ENCODE peak calls at places on chromosome X, in four cellular contexts. One of them, this sample, is unnamed. For H3K4me1, the result is how much of the 10 kb centered on the place peaks cover.

GRCh38 chrX:103607385-103608304 is at the start of gene TCEAL3:
- DNase-seq in lung: peak
- DNase-seq in Panc1: no peak
- DNase-seq in lower lobe of right lung: peak
- DNase-seq in this sample: peak

GRCh38 chrX:103211012-103211715 is 3.7 kb upstream of the BEX4 start:
- DNase-seq in lung: no peak
- DNase-seq in Panc1: peak
- DNase-seq in lower lobe of right lung: no peak
- DNase-seq in this sample: peak

GRCh38 chrX:1466232-1466661 is 13.5 kb upstream of the ASMTL start:
- DNase-seq in lung: peak
- DNase-seq in Panc1: no peak
- DNase-seq in lower lobe of right lung: peak
- DNase-seq in this sample: no peak

GRCh38 chrX:103628386-103629290 is at the start of gene TCEAL1:
- DNase-seq in lung: peak
- DNase-seq in Panc1: no peak
- DNase-seq in lower lobe of right lung: peak
- DNase-seq in this sample: peak

GRCh38 chrX:74537011-74537390 is 77.4 kb downstream of the RLIM start:
- DNase-seq in lung: no peak
- DNase-seq in Panc1: no peak
- DNase-seq in lower lobe of right lung: no peak
- DNase-seq in this sample: peak

GRCh38 chrX:35590210-35590609 is 207.9 kb upstream of the MAGEB16 start:
- DNase-seq in lung: no peak
- DNase-seq in Panc1: no peak
- DNase-seq in lower lobe of right lung: no peak
- DNase-seq in this sample: no peak

GRCh38 chrX:10882484-10882883 is 228.6 kb upstream of the HCCS start:
- DNase-seq in lung: no peak
- DNase-seq in Panc1: no peak
- DNase-seq in lower lobe of right lung: no peak
- DNase-seq in this sample: no peak

GRCh38 chrX:137915466-137915865 is 349.5 kb downstream of the ZIC3 start:
- DNase-seq in lung: no peak
- DNase-seq in Panc1: no peak
- DNase-seq in lower lobe of right lung: no peak
- DNase-seq in this sample: no peak

GRCh38 chrX:39470588-39471155 is 627.1 kb downstream of the BCOR start:
- DNase-seq in lung: no peak
- DNase-seq in Panc1: no peak
- DNase-seq in lower lobe of right lung: no peak
- DNase-seq in this sample: peak

DNA sequence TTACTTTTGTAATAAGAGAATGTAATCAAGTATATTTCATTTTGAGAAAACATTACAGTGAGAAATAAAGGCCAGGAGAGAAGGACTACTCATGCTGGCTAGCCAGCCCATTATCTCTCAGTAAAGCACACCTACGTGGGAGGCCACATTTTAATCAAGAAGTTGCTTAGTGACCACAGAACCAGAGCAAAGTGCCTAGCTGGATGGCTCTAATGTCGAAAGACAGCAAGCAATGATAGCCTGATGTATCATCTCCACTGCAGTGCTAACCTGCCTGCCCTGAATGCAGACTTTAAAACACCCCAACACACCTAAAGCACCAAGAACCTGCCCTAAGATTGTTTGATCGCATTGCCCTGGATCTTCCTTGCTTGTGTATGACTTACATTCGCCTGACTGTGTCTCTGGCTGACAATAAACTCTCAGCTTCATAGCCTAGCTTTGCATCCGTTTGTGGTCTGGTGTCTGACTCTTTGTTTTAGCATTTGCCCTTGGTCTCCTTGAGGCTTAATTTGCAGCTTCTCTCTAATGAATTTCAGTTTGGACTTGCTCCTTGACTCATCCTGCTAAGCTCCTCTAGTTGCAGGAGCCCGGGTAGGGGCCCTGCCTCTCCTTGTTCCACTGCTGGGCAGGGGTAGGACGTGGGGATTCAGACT is 31.4 kb upstream of the SOWAHD start:
- DNase-seq in lung: no peak
- DNase-seq in Panc1: no peak
- DNase-seq in lower lobe of right lung: no peak
- DNase-seq in this sample: no peak
- H3K4me1 ChIP-seq in lung: under half
- H3K4me1 ChIP-seq in Panc1: under half
- H3K4me1 ChIP-seq in lower lobe of right lung: under half
- H3K4me1 ChIP-seq in this sample: under half

DNA sequence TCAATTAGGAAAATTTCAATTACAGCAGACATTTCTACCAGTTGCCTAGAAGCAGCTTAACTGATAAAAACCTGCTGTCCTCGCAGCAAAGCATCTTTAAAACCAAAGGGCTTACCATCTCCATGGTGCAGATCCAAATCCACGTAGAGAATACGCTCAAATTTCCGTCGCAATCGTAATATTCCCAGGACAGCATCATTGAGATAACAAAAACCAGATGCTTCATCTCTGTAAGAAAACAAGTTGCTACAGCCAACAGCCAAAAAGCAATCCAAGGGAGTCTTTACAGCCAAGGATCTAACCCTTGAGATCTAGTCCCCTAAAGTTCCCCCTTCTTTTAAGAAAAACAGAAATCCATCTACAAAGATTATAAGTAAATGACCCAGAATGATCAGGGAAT is 77.6 kb downstream of the HDAC8 start:
- DNase-seq in lung: no peak
- DNase-seq in Panc1: no peak
- DNase-seq in lower lobe of right lung: no peak
- DNase-seq in this sample: no peak
- TF ChIP-seq CTCF in lung: no peak
- TF ChIP-seq CTCF in Panc1: no peak
- TF ChIP-seq CTCF in lower lobe of right lung: no peak
- TF ChIP-seq CTCF in this sample: no peak

GRCh38 chrX:153495903-153496629 is 1.3 kb downstream of the BGN start:
- DNase-seq in lung: no peak
- DNase-seq in Panc1: no peak
- DNase-seq in lower lobe of right lung: no peak
- DNase-seq in this sample: no peak
- H3K4me3 ChIP-seq in lung: no peak
- H3K4me3 ChIP-seq in Panc1: no peak
- H3K4me3 ChIP-seq in lower lobe of right lung: peak
- H3K4me3 ChIP-seq in this sample: no peak

DNA sequence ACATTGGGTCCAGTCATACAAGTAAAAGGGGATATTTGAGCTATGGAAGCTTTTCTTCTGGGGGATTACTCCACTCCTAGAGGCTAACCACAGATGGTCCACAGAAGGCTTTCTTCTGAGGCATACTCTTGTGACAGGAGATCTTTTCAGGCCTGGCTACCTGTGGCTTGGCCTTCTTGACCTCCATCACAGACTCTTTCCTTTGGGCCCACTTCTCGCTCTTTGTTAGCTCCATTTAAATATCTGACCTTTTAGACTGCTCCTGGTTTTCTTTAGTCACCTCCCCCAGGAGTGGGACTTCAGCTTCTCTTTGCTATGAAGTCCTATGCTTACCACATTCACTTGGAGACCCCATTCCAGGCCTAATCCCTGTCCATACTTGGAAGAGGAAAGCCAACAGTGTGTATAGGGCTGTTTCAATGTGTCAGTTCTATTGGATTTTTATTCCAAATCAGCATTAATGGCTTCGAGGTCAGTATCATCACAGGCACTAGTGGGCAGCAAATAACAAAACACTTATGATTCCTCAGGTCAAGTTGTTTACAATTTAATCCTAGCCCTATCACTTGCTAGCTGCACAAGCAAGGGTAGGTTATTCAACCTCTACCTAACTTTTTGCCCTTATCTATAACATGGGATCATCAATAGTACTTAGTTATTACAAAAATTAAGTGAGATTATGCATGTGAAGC is 26.3 kb downstream of the GPC3 start:
- DNase-seq in lung: no peak
- DNase-seq in Panc1: no peak
- DNase-seq in lower lobe of right lung: no peak
- DNase-seq in this sample: no peak
- H3K4me1 ChIP-seq in lung: under half
- H3K4me1 ChIP-seq in Panc1: under half
- H3K4me1 ChIP-seq in lower lobe of right lung: under half
- H3K4me1 ChIP-seq in this sample: under half

GRCh38 chrX:70029790-70030189 is 19.9 kb downstream of the AWAT2 start:
- DNase-seq in lung: no peak
- DNase-seq in Panc1: no peak
- DNase-seq in lower lobe of right lung: no peak
- DNase-seq in this sample: no peak

GRCh38 chrX:70032797-70033196 is 16.9 kb downstream of the AWAT2 start:
- DNase-seq in lung: no peak
- DNase-seq in Panc1: no peak
- DNase-seq in lower lobe of right lung: no peak
- DNase-seq in this sample: no peak

GRCh38 chrX:70026851-70027200 is 22.9 kb downstream of the AWAT2 start:
- DNase-seq in lung: no peak
- DNase-seq in Panc1: no peak
- DNase-seq in lower lobe of right lung: no peak
- DNase-seq in this sample: no peak

GRCh38 chrX:70033348-70033747 is 16.4 kb downstream of the AWAT2 start:
- DNase-seq in lung: no peak
- DNase-seq in Panc1: no peak
- DNase-seq in lower lobe of right lung: no peak
- DNase-seq in this sample: peak

GRCh38 chrX:70030242-70030823 is 19.4 kb downstream of the AWAT2 start:
- DNase-seq in lung: no peak
- DNase-seq in Panc1: peak
- DNase-seq in lower lobe of right lung: no peak
- DNase-seq in this sample: peak
- TF ChIP-seq CTCF in lung: peak
- TF ChIP-seq CTCF in Panc1: peak
- TF ChIP-seq CTCF in lower lobe of right lung: peak
- TF ChIP-seq CTCF in this sample: peak

GRCh38 chrX:37599735-37600134 is 28.3 kb downstream of the LANCL3 start:
- DNase-seq in lung: peak
- DNase-seq in Panc1: no peak
- DNase-seq in lower lobe of right lung: no peak
- DNase-seq in this sample: peak
- H3K4me3 ChIP-seq in lung: no peak
- H3K4me3 ChIP-seq in Panc1: no peak
- H3K4me3 ChIP-seq in lower lobe of right lung: no peak
- H3K4me3 ChIP-seq in this sample: no peak

DNA sequence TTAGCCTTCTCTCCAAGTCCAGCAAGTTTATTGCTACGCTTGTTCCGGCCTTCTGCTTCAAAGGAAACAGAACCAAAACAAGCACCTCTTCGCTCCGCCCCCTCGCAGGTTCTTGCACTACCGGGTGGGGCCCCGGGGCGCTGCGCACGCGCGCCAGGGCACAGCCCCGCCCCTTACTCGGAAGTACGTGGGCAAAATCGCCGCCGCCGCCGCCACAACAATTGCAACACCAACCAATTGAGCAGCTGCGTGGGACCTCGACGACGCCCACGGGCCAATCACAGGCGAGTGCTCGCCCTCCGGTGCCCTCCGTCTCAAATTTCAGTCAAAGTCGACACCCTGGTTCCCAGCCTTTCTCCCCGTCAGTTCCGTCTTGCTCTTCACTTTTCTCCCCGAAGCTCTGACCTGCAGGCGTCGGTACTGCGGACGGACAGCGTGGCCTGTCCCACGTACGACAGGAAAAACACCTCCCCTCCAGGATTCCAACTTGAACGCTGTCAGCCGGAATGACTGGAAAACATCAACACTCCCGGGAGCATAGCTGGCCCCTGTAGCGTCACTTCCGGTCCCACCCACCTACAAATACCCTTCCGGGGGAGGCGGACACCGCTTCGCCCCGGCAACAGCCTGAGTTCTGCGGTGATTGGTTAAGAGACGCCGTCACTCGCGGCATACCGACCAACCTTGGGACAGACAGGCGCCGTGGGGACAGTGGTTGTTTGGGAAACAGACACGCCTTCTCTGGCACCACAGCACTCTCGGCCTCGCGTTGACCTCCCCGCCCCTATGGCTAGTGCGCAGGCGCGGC is 624 bp upstream of the OTUD5 start:
- DNase-seq in lung: peak
- DNase-seq in Panc1: peak
- DNase-seq in lower lobe of right lung: peak
- DNase-seq in this sample: peak
- H3K4me1 ChIP-seq in lung: under half
- H3K4me1 ChIP-seq in Panc1: under half
- H3K4me1 ChIP-seq in lower lobe of right lung: under half
- H3K4me1 ChIP-seq in this sample: under half

DNA sequence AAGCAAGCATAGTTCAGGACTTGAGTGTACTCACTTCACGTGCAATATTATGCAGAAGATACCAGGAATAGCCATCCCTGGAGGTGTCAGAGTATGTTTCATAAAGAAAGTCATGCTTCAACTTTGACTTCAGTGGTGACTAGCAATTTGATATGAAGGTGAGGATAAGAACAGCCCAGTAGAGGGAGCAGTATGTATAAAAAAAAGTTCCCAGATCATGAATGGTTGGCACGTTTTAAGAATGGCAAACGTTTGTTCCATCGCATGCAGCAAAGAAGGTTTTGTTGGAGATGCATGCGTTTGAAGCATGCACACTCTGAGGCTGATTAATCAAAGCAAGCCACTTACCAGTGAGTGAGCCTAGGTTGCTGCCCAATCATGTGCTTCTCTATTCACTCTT is 33.5 kb upstream of the SLITRK4 start:
- DNase-seq in lung: no peak
- DNase-seq in Panc1: no peak
- DNase-seq in lower lobe of right lung: no peak
- DNase-seq in this sample: no peak
- TF ChIP-seq CTCF in lung: no peak
- TF ChIP-seq CTCF in Panc1: peak
- TF ChIP-seq CTCF in lower lobe of right lung: no peak
- TF ChIP-seq CTCF in this sample: no peak

GRCh38 chrX:115968436-115969252 is 201.9 kb upstream of the AGTR2 start:
- DNase-seq in lung: peak
- DNase-seq in Panc1: no peak
- DNase-seq in lower lobe of right lung: peak
- DNase-seq in this sample: peak
- H3K4me3 ChIP-seq in lung: peak
- H3K4me3 ChIP-seq in Panc1: peak
- H3K4me3 ChIP-seq in lower lobe of right lung: peak
- H3K4me3 ChIP-seq in this sample: peak